ENCODE peak calls at places on chromosomes 4 and X, in five cellular contexts. F is K562, S is SK-N-SH, K is HepG2, A is GM12878. M is an unnamed sample.

GRCh38 chr4:83125738-83126141 is 11.2 kb upstream of the PLAC8 start:
- DNase-seq in F (no peak), S (no peak), K (no peak), A (no peak), M (no peak)

GRCh38 chr4:173301518-173302201 is 32.5 kb downstream of the HMGB2 start:
- DNase-seq in F (peak), S (peak), K (no peak), A (no peak), M (no peak)

GRCh38 chr4:92235741-92236140 is 68.0 kb upstream of the GRID2 start:
- DNase-seq in F (no peak), S (no peak), K (no peak), A (no peak), M (no peak)

GRCh38 chrX:120029354-120029753 is 48.1 kb downstream of the RHOXF2B start:
- DNase-seq in F (no peak), S (no peak), K (no peak), A (no peak), M (no peak)

GRCh38 chr4:184664445-184665210 is 15.1 kb downstream of the PRIMPOL start:
- DNase-seq in F (peak), S (peak), K (no peak), A (no peak), M (no peak)

GRCh38 chr4:98969813-98970212 is 25.7 kb upstream of the METAP1 start:
- DNase-seq in F (no peak), S (peak), K (no peak), A (no peak), M (no peak)

GRCh38 chr4:57119054-57119651 is 9.0 kb upstream of the IGFBP7 start:
- DNase-seq in F (no peak), S (no peak), K (no peak), A (no peak), M (no peak)

GRCh38 chr4:76806336-76806735 is 91.6 kb downstream of the SOWAHB start:
- DNase-seq in F (no peak), S (no peak), K (no peak), A (no peak), M (no peak)

GRCh38 chr4:100075486-100076270 is 114.6 kb downstream of the DDIT4L start:
- DNase-seq in F (no peak), S (no peak), K (no peak), A (no peak), M (no peak)

GRCh38 chr4:147370473-147370872 is 110.4 kb upstream of the EDNRA start:
- DNase-seq in F (no peak), S (no peak), K (no peak), A (no peak), M (no peak)

GRCh38 chr4:77347341-77347740 is 190.3 kb downstream of the CCNG2 start:
- DNase-seq in F (peak), S (no peak), K (peak), A (no peak), M (no peak)

GRCh38 chrX:22366866-22367265 is 94.2 kb downstream of the CBLL2 start:
- DNase-seq in F (no peak), S (no peak), K (no peak), A (no peak), M (no peak)

GRCh38 chrX:7109838-7110793 is 37.4 kb upstream of the STS start:
- DNase-seq in F (no peak), S (peak), K (no peak), A (peak), M (no peak)

GRCh38 chr4:13313856-13314255 is 170.3 kb downstream of the RAB28 start:
- DNase-seq in F (no peak), S (peak), K (no peak), A (no peak), M (no peak)

DNA sequence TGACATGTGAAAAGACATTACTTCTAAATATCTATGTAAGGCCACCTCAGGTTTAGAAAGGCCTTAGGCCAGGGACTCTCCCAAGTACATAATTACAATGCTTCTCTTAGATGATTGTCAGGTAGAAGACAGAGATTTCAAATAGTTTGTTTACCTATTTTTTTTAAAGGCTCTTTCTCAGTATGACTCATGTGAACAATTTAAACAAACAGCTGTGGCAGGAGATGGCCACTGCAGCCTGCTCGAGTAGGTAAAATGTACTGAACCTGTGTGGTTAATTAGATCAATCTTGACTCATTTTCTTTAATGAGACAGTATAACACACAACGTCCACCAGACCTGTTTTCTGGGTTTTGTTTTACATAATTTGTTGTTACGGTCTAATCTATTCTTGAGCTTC is 50.2 kb downstream of the LEF1 start:
- DNase-seq in F (peak), S (no peak), K (peak), A (peak), M (no peak)
- TF ChIP-seq TAF1 in F (no peak), S (no peak), K (no peak), A (no peak), M (no peak)

GRCh38 chr4:3676196-3676595 is 90.0 kb upstream of the ADRA2C start:
- DNase-seq in F (no peak), S (no peak), K (no peak), A (no peak), M (no peak)

GRCh38 chr4:3675251-3676115 is 90.7 kb upstream of the ADRA2C start:
- DNase-seq in F (no peak), S (no peak), K (no peak), A (no peak), M (no peak)

GRCh38 chr4:3676907-3677495 is 89.2 kb upstream of the ADRA2C start:
- DNase-seq in F (no peak), S (no peak), K (no peak), A (no peak), M (no peak)

GRCh38 chr4:3679071-3679825 is 86.9 kb upstream of the ADRA2C start:
- DNase-seq in F (no peak), S (no peak), K (no peak), A (no peak), M (no peak)

DNA sequence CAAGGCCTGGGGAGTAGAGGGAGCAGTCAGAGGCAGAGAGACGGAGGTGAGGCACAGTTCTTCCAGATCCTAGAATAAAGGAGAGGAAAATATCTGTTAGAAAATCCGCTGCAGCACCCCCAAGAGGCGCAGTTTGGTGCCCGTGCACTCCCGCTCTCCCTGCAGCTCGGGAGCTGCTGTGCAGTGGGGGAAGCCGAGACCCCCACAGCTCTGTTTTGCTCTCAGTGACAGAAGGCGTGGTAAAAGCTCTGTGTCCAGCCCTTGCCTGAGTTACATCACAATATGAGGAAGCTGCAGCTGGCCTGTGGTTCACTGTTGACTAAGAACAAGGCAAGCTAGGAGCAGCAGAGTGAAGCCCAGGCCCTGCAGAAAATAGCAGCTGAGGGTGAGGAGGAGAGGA is 88.5 kb upstream of the ADRA2C start:
- DNase-seq in F (no peak), S (no peak), K (no peak), A (no peak), M (no peak)
- TF ChIP-seq CTCF in F (no peak), S (no peak), K (no peak), A (no peak), M (no peak)

GRCh38 chrX:49106296-49106695 is 17.2 kb downstream of the GPKOW start:
- DNase-seq in F (no peak), S (no peak), K (no peak), A (no peak), M (no peak)

GRCh38 chrX:49103637-49104036 is 19.9 kb downstream of the GPKOW start:
- DNase-seq in F (no peak), S (no peak), K (peak), A (no peak), M (no peak)

GRCh38 chrX:49100704-49101628 is 21.3 kb upstream of the WDR45 start:
- DNase-seq in F (peak), S (peak), K (peak), A (peak), M (peak)

GRCh38 chrX:49101629-49101984 is 21.9 kb upstream of the WDR45 start:
- DNase-seq in F (peak), S (no peak), K (no peak), A (no peak), M (no peak)

DNA sequence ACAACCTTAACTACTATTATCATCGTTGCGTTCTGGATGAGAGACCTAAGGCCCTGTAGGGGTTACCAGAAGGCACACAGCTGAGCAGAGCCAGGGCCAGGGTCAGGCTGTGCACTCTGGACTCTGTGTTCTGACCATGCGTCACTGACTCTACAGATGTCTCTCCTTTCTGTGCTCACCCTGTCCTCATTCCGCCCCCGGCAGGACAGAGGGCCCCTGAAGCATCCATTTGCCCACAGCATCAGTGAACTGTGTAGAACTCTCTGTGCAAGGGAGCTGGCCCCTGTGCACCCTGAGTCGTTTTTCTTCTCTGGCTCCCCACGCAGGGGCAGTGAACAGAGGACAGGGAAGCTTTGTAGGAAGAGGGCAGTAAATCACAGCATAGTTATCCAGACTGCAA is 21.3 kb downstream of the GPKOW start:
- DNase-seq in F (no peak), S (no peak), K (peak), A (no peak), M (no peak)
- TF ChIP-seq TAF1 in F (no peak), S (no peak), K (no peak), A (no peak), M (no peak)

GRCh38 chr4:47465008-47465407 is 1.5 kb upstream of the COMMD8 start:
- DNase-seq in F (no peak), S (no peak), K (no peak), A (peak), M (no peak)

GRCh38 chr4:47462799-47463234 is 685 bp downstream of the COMMD8 start:
- DNase-seq in F (no peak), S (peak), K (no peak), A (no peak), M (no peak)

GRCh38 chr4:47468686-47469365 is 5.3 kb upstream of the COMMD8 start:
- DNase-seq in F (no peak), S (no peak), K (no peak), A (no peak), M (no peak)

GRCh38 chr4:47466061-47466785 is 2.7 kb upstream of the COMMD8 start:
- DNase-seq in F (no peak), S (no peak), K (no peak), A (no peak), M (no peak)

GRCh38 chr4:47463235-47463956 is at the start of gene COMMD8:
- DNase-seq in F (peak), S (peak), K (peak), A (peak), M (peak)
- TF ChIP-seq CTCF in F (no peak), S (peak), K (peak), A (peak), M (no peak)

GRCh38 chrX:45172890-45173289 is 27.8 kb downstream of the DIPK2B start:
- DNase-seq in F (no peak), S (no peak), K (peak), A (no peak), M (no peak)
- TF ChIP-seq TAF1 in F (no peak), S (no peak), K (no peak), A (no peak), M (no peak)

GRCh38 chr4:186298034-186298647 is 32.2 kb downstream of the F11 start:
- DNase-seq in F (no peak), S (peak), K (no peak), A (no peak), M (no peak)
- TF ChIP-seq CTCF in F (no peak), S (no peak), K (no peak), A (no peak), M (peak)

GRCh38 chrX:8748855-8749254 is 16.9 kb upstream of the ANOS1 start:
- DNase-seq in F (peak), S (peak), K (no peak), A (no peak), M (no peak)
- TF ChIP-seq TAF1 in F (no peak), S (no peak), K (no peak), A (no peak), M (no peak)

GRCh38 chr4:73311428-73311827 is 52.8 kb upstream of the ANKRD17 start:
- DNase-seq in F (peak), S (no peak), K (peak), A (no peak), M (no peak)

GRCh38 chr4:73312967-73313366 is 54.4 kb upstream of the ANKRD17 start:
- DNase-seq in F (no peak), S (no peak), K (peak), A (no peak), M (no peak)

GRCh38 chr4:73309211-73309610 is 50.6 kb upstream of the ANKRD17 start:
- DNase-seq in F (no peak), S (no peak), K (no peak), A (no peak), M (no peak)

GRCh38 chr4:73303711-73304110 is 45.1 kb upstream of the ANKRD17 start:
- DNase-seq in F (no peak), S (no peak), K (no peak), A (no peak), M (no peak)

GRCh38 chr4:73308286-73308685 is 49.7 kb upstream of the ANKRD17 start:
- DNase-seq in F (no peak), S (no peak), K (peak), A (no peak), M (no peak)
- TF ChIP-seq CTCF in F (peak), S (peak), K (peak), A (peak), M (no peak)

GRCh38 chr4:27010334-27010940 is 149.8 kb downstream of the STIM2 start:
- DNase-seq in F (peak), S (peak), K (peak), A (peak), M (no peak)
- TF ChIP-seq TAF1 in F (no peak), S (no peak), K (no peak), A (no peak), M (no peak)